ENCODE peak calls at places on chromosomes 6 and 20, in five cellular contexts. J, R, G, M and O are unnamed samples. For H3K36me3, the result is how much of the 10 kb centered on the place peaks cover.

GRCh38 chr6:119314894-119315272 is 34.7 kb downstream of the MAN1A1 start:
- DNase-seq in J (no peak), R (no peak), G (no peak), M (no peak), O (no peak)

GRCh38 chr20:49420811-49421295 is 61.6 kb downstream of the KCNB1 start:
- DNase-seq in J (no peak), R (no peak), G (peak), M (no peak), O (peak)

GRCh38 chr6:28393912-28394662 is 5.5 kb downstream of the ZSCAN12 start:
- DNase-seq in J (peak), R (peak), G (no peak), M (no peak), O (no peak)

GRCh38 chr20:8535403-8536003 is 403.4 kb downstream of the PLCB1 start:
- DNase-seq in J (peak), R (no peak), G (no peak), M (no peak), O (no peak)

GRCh38 chr20:35617397-35618031 is 1.9 kb downstream of the SPAG4 start:
- DNase-seq in J (peak), R (peak), G (peak), M (no peak), O (peak)

GRCh38 chr20:58407201-58407873 is 18.3 kb downstream of the VAPB start:
- DNase-seq in J (peak), R (no peak), G (no peak), M (no peak), O (no peak)

GRCh38 chr20:5214826-5215225 is 88.0 kb downstream of the CDS2 start:
- DNase-seq in J (no peak), R (no peak), G (no peak), M (no peak), O (no peak)

GRCh38 chr6:43759157-43759925 is 10.7 kb upstream of the VEGFA start:
- DNase-seq in J (no peak), R (no peak), G (no peak), M (no peak), O (no peak)

GRCh38 chr20:15547109-15547508 is 1026.1 kb downstream of the KIF16B start:
- DNase-seq in J (no peak), R (peak), G (no peak), M (no peak), O (no peak)

GRCh38 chr6:107716688-107717089 is 107.4 kb downstream of the SCML4 start:
- DNase-seq in J (peak), R (peak), G (no peak), M (peak), O (no peak)

GRCh38 chr6:90021701-90022100 is 127.4 kb downstream of the GJA10 start:
- DNase-seq in J (no peak), R (no peak), G (no peak), M (no peak), O (no peak)

GRCh38 chr20:40682104-40683045 is 6.7 kb downstream of the MAFB start:
- DNase-seq in J (peak), R (no peak), G (peak), M (no peak), O (no peak)

GRCh38 chr6:13422601-13423247 is 64.7 kb downstream of the GFOD1 start:
- DNase-seq in J (no peak), R (peak), G (peak), M (no peak), O (no peak)

DNA sequence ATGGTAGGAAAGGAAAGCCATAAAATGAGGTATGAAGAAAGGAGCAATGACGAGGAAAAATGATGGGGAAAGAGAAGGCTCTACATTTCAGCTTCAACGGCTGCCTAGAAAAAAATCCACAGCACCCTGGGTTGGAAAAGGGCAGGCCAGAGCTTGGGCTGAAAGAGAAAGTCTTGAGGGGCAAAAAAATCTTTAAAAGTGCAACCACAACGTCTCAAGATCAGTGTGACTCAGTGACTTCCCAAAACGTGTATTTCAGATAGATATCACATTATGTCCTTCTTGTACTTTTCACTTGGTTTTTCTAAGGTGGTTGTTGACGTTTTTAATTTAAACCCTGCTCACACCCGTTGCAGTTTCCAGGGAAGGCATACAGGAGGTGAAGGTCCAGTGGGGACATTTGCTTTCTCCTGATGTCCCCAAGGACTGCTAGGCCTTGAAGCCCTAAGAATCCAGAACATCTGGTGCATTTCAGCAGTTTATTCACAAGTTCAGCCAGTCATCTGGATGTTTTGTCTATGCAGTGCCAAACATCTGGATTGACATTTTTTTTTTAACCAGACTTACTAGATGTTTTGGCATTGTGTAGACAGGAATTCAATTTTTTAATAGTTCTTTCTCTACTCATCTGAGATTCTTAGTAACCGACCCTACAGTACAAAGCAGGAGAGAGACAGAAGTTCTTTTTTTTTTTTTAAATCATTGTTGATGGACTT is 256.4 kb downstream of the CLIC5 start:
- DNase-seq in J (no peak), R (no peak), G (no peak), M (no peak), O (no peak)
- H3K27ac ChIP-seq in J (no peak), R (no peak), G (no peak), M (no peak), O (no peak)

GRCh38 chr6:42726485-42727083 is 4.2 kb upstream of the PRPH2 start:
- DNase-seq in J (peak), R (peak), G (peak), M (peak), O (peak)
- H3K4me3 ChIP-seq in J (peak), R (peak), G (peak), M (peak), O (peak)

DNA sequence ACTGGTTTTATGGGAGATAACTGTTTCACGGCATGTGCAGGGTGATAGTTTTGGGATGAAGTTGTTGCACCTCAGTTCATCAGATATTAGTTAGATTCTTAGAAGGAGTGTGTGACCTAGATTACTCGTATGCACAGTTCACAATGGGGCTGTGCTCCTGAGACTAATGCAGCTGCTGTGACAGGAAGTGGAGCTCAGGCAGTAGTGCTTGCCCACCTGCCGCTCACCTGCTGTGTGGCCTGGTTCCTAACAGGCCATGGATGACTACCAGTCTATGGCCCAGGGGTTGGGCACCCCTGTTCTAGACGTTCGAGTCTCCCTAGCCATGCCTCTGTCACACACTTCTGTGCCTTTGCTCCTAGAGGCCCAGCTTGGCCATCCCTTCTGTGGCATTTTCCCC is 17.0 kb downstream of the PCIF1 start:
- DNase-seq in J (no peak), R (no peak), G (no peak), M (no peak), O (no peak)
- H3K36me3 ChIP-seq in J (half or more), R (half or more), G (half or more), M (under half), O (under half)

GRCh38 chr6:125793280-125793679 is 2.5 kb downstream of the NCOA7 start:
- DNase-seq in J (no peak), R (no peak), G (peak), M (no peak), O (no peak)

GRCh38 chr6:125793863-125794262 is 3.1 kb downstream of the NCOA7 start:
- DNase-seq in J (no peak), R (no peak), G (no peak), M (no peak), O (no peak)

GRCh38 chr6:125792172-125792571 is 1.4 kb downstream of the NCOA7 start:
- DNase-seq in J (no peak), R (no peak), G (no peak), M (no peak), O (no peak)

GRCh38 chr6:125791820-125792165 is 1.0 kb downstream of the NCOA7 start:
- DNase-seq in J (no peak), R (no peak), G (no peak), M (no peak), O (no peak)

DNA sequence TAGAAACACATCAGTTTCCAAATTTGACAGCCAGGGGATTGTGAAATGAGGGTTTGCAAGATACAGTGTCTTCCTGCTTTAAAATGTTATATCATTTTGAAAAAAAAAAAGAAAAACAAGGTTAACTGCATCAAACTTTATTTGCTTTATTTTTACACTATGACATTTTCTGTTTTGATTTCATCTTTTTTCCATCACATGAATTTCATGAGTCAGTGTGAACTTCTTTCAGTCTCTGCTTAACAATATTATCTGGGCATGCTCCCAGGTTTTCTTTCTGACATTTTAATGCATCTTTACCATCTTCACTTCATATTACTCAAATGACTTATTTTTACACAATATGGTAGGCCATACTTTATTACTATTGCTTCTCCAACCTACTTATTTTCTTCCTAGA is 1.9 kb downstream of the NCOA7 start:
- DNase-seq in J (peak), R (no peak), G (no peak), M (no peak), O (no peak)
- H3K27ac ChIP-seq in J (no peak), R (peak), G (no peak), M (no peak), O (no peak)